ENCODE peak calls at places on chromosomes 13 and 19, in four cellular contexts. U is activated CD4-positive, CD25-positive, alpha-beta regulatory T cell treated with anti-CD3 and anti-CD28 coated beads, Interleukin-2, amount 50 U/mL, for 72 hours; F is CD4-positive, CD25-positive, alpha-beta regulatory T cell; M is anterior cingulate cortex. Z is an unnamed sample.

GRCh38 chr13:44052843-44053607 is 173.3 kb downstream of the LACC1 start:
- DNase-seq in F (no peak), U (no peak), M (no peak), Z (peak; percentile 6)

GRCh38 chr19:41811036-41811435 is 14.6 kb downstream of the CEACAM3 start:
- DNase-seq in F (no peak), U (no peak), M (no peak), Z (no peak)

GRCh38 chr19:44576843-44577565 is 36.4 kb upstream of the IGSF23 start:
- DNase-seq in U (no peak), M (no peak), F (no peak), Z (no peak)

GRCh38 chr13:47813683-47814082 is 187.4 kb downstream of the SUCLA2 start:
- DNase-seq in M (no peak), F (no peak), U (no peak), Z (no peak)

GRCh38 chr13:44543424-44543823 is 32.7 kb downstream of the TSC22D1 start:
- DNase-seq in F (no peak), U (no peak), M (no peak), Z (no peak)

GRCh38 chr19:56350416-56351045 is 35.9 kb upstream of the ZSCAN5A start:
- DNase-seq in U (no peak), M (no peak), F (peak; percentile 25), Z (no peak)

GRCh38 chr19:10552596-10553053 is 8.9 kb downstream of the ATG4D start:
- DNase-seq in M (no peak), F (no peak), U (no peak), Z (no peak)

GRCh38 chr19:38228005-38228377 is 4.0 kb upstream of the DPF1 start:
- DNase-seq in M (no peak), U (no peak), F (no peak), Z (no peak)

GRCh38 chr13:111537115-111537728 is 216.8 kb downstream of the TEX29 start:
- DNase-seq in M (no peak), U (no peak), F (no peak), Z (no peak)

GRCh38 chr13:111115841-111116500 is 861 bp downstream of the ARHGEF7 start:
- DNase-seq in M (no peak), F (no peak), U (no peak), Z (no peak)

GRCh38 chr13:49020940-49021548 is 45.3 kb downstream of the FNDC3A start:
- DNase-seq in M (no peak), U (no peak), F (no peak), Z (no peak)

GRCh38 chr13:114145722-114146121 is 13.3 kb upstream of the RASA3 start:
- DNase-seq in F (no peak), M (no peak), U (no peak), Z (no peak)

GRCh38 chr19:53424968-53425597 is 6.7 kb upstream of the ZNF761 start:
- DNase-seq in F (peak; percentile 39), U (peak; percentile 65), M (peak; percentile 44), Z (peak; percentile 4)

GRCh38 chr19:37845932-37846331 is 60.5 kb downstream of the WDR87 start:
- DNase-seq in F (no peak), U (no peak), M (no peak), Z (no peak)

GRCh38 chr19:40412866-40413265 is 312 bp downstream of the PRX start:
- DNase-seq in U (no peak), M (no peak), F (no peak), Z (no peak)

GRCh38 chr13:73765651-73766384 is 368.4 kb downstream of the KLF12 start:
- DNase-seq in F (peak; percentile 60), U (peak; percentile 62), M (peak; percentile 48), Z (peak; percentile 13)

GRCh38 chr19:17503240-17503639 is 8.2 kb upstream of the PGLS start:
- DNase-seq in M (no peak), U (no peak), F (no peak), Z (no peak)

GRCh38 chr19:18789883-18790565 is 1.1 kb downstream of the COMP start:
- DNase-seq in F (no peak), U (no peak), M (no peak), Z (no peak)

GRCh38 chr19:364496-365287 is 20.1 kb upstream of the MIER2 start:
- DNase-seq in M (no peak), F (no peak), U (no peak), Z (no peak)

GRCh38 chr13:64993514-64994164 is 2236.5 kb downstream of the PCDH9 start:
- DNase-seq in F (no peak), M (no peak), U (no peak), Z (no peak)

GRCh38 chr19:42113641-42114348 is 18.5 kb downstream of the POU2F2 start:
- DNase-seq in U (no peak), M (no peak), F (no peak), Z (no peak)

GRCh38 chr19:4338441-4339350 is at the start of gene STAP2:
- DNase-seq in U (no peak), M (no peak), F (no peak), Z (no peak)

GRCh38 chr13:85536706-85537105 is 262.5 kb downstream of the SLITRK6 start:
- DNase-seq in M (no peak), U (no peak), F (no peak), Z (no peak)

GRCh38 chr19:10809693-10810285 is 26.2 kb downstream of the TMED1 start:
- DNase-seq in M (no peak), U (no peak), F (no peak), Z (no peak)

GRCh38 chr13:94419304-94419943 is 60.1 kb downstream of the DCT start:
- DNase-seq in F (no peak), M (no peak), U (no peak), Z (no peak)

GRCh38 chr13:114106991-114107685 is 25.3 kb downstream of the RASA3 start:
- DNase-seq in U (peak; percentile 18), F (no peak), M (no peak), Z (no peak)

GRCh38 chr13:91369432-91369831 is 21.9 kb downstream of the MIR17HG start:
- DNase-seq in M (no peak), F (no peak), U (no peak), Z (no peak)

Z was measured in occipital lobe.